ENCODE peak calls at places on chromosomes 6 and 20, in nine cellular contexts. A is GM10248; Z is CD8-positive, alpha-beta memory T cell; K is frontal cortex; I is ELF-1; U is GF-D8; V is NAMALWA; S is left cardiac atrium; X is tibial artery. Q is an unnamed sample.

GRCh38 chr20:13771853-13772453 is 12.8 kb downstream of the ESF1 start:
- DNase-seq in U (no peak), K (no peak), V (peak), S (no peak), I (no peak), Z (no peak), A (peak), X (no peak), Q (no peak)

GRCh38 chr20:59015812-59016711 is 3.2 kb upstream of the TUBB1 start:
- DNase-seq in U (no peak), V (no peak), Z (no peak), A (no peak), S (no peak), I (no peak), K (no peak), X (no peak), Q (no peak)

GRCh38 chr6:13633343-13633742 is 18.2 kb downstream of the NOL7 start:
- DNase-seq in X (no peak), V (no peak), U (no peak), Z (no peak), K (no peak), A (no peak), I (no peak), S (no peak), Q (no peak)

GRCh38 chr6:106608080-106608668 is 21.1 kb downstream of the RTN4IP1 start:
- DNase-seq in S (no peak), U (peak), A (peak), V (peak), I (peak), Z (no peak), X (no peak), K (no peak), Q (no peak)

GRCh38 chr20:46251211-46251673 is 57.1 kb downstream of the CDH22 start:
- DNase-seq in V (no peak), K (no peak), A (no peak), Z (no peak), X (no peak), I (no peak), S (no peak), U (no peak), Q (no peak)

GRCh38 chr6:90003941-90004340 is 109.7 kb downstream of the GJA10 start:
- DNase-seq in Z (no peak), A (no peak), X (no peak), I (no peak), U (no peak), K (no peak), V (no peak), S (no peak), Q (no peak)

GRCh38 chr6:165675120-165675519 is 12.1 kb upstream of the PDE10A start:
- DNase-seq in X (no peak), A (no peak), S (no peak), K (no peak), V (no peak), U (no peak), Z (no peak), I (no peak), Q (no peak)

GRCh38 chr20:31595654-31596411 is 9.3 kb upstream of the ID1 start:
- DNase-seq in Z (no peak), K (no peak), A (no peak), U (no peak), I (peak), S (peak), V (no peak), X (peak), Q (no peak)

GRCh38 chr6:5044866-5045265 is 40.3 kb upstream of the PPP1R3G start:
- DNase-seq in S (no peak), U (no peak), K (no peak), X (no peak), Z (no peak), I (no peak), V (no peak), A (no peak), Q (no peak)

GRCh38 chr20:25372584-25373336 is 17.9 kb downstream of the ABHD12 start:
- DNase-seq in U (no peak), Z (no peak), X (no peak), K (no peak), S (no peak), I (no peak), V (no peak), A (no peak), Q (no peak)

GRCh38 chr20:19709635-19710335 is 48.3 kb upstream of the RIN2 start:
- DNase-seq in S (no peak), U (no peak), V (no peak), A (no peak), I (no peak), K (no peak), X (no peak), Z (no peak), Q (no peak)

GRCh38 chr6:150280703-150281102 is 88.1 kb upstream of the IYD start:
- DNase-seq in X (no peak), A (no peak), K (no peak), U (no peak), V (no peak), S (no peak), Z (no peak), I (no peak), Q (no peak)

GRCh38 chr20:61569836-61570235 is 317.8 kb downstream of the CDH4 start:
- DNase-seq in Z (no peak), A (no peak), S (no peak), X (no peak), U (no peak), V (no peak), K (no peak), I (no peak), Q (no peak)

GRCh38 chr6:34664270-34664971 is 32.1 kb downstream of the ILRUN start:
- DNase-seq in A (no peak), U (peak), Z (no peak), X (no peak), V (no peak), K (no peak), S (no peak), I (no peak), Q (no peak)

Q was measured in 8988T.